ENCODE peak calls at places on chromosomes 11 and 22, in five cellular contexts. A is A549, B is HepG2, Q is GM12878, M is K562. Y is an unnamed sample.
A peak's percentile ranks its signal among the peaks of the same experiment; 100 is the strongest.

GRCh38 chr22:44423556-44423955 is 74.5 kb downstream of the RTL6 start:
- DNase-seq in M (no peak), A (no peak), B (no peak), Q (no peak), Y (no peak)

GRCh38 chr11:35115688-35116030 is 23.3 kb upstream of the CD44 start:
- DNase-seq in B (no peak), M (no peak), Q (no peak), A (no peak), Y (no peak)

GRCh38 chr11:103959279-103959930 is 77.0 kb upstream of the DDI1 start:
- DNase-seq in B (no peak), A (no peak), Q (peak; percentile 83), M (no peak), Y (no peak)

GRCh38 chr11:78927511-78927910 is 352.8 kb upstream of the NARS2 start:
- DNase-seq in M (no peak), A (no peak), B (no peak), Q (no peak), Y (no peak)

GRCh38 chr22:32652609-32653008 is 148.9 kb upstream of the TIMP3 start:
- DNase-seq in A (no peak), B (no peak), M (peak; percentile 8), Q (no peak), Y (no peak)

GRCh38 chr11:70064726-70065317 is 13.3 kb upstream of the ANO1 start:
- DNase-seq in A (no peak), Q (no peak), M (no peak), B (no peak), Y (no peak)

GRCh38 chr11:126102436-126102894 is 39.8 kb upstream of the CDON start:
- DNase-seq in B (peak; percentile 25), A (no peak), M (peak; percentile 39), Q (peak; percentile 16), Y (no peak)

GRCh38 chr11:132111341-132111740 is 740.9 kb downstream of the NTM start:
- DNase-seq in Q (no peak), B (no peak), M (no peak), A (no peak), Y (no peak)

GRCh38 chr11:80103149-80103859 is 662.5 kb upstream of the TENM4 start:
- DNase-seq in Q (no peak), A (no peak), M (no peak), B (peak; percentile 15), Y (no peak)

GRCh38 chr11:96045622-96046456 is 121.9 kb upstream of the MTMR2 start:
- DNase-seq in A (no peak), Q (no peak), M (no peak), B (no peak), Y (peak; percentile 64)

GRCh38 chr11:46900091-46900746 is 18.1 kb downstream of the LRP4 start:
- DNase-seq in M (no peak), Q (no peak), B (no peak), A (no peak), Y (no peak)

GRCh38 chr11:23570828-23571227 is 710.6 kb upstream of the CCDC179 start:
- DNase-seq in Q (no peak), B (no peak), A (no peak), M (no peak), Y (no peak)

GRCh38 chr11:16169946-16170345 is 186.4 kb downstream of the SOX6 start:
- DNase-seq in B (no peak), Q (no peak), M (no peak), A (no peak), Y (no peak)

GRCh38 chr11:101401245-101401644 is 182.6 kb downstream of the TRPC6 start:
- DNase-seq in B (no peak), Q (no peak), A (no peak), M (no peak), Y (no peak)

GRCh38 chr22:24436553-24436952 is 9.2 kb downstream of the ADORA2A start:
- DNase-seq in B (no peak), M (no peak), Q (no peak), A (no peak), Y (no peak)
- TF ChIP-seq ESRRA in B (no peak), M (no peak), Q (no peak), A (no peak), Y (no peak)

GRCh38 chr11:127815316-127815715 is 772.0 kb downstream of the ETS1 start:
- DNase-seq in A (no peak), B (no peak), M (no peak), Q (no peak), Y (no peak)

GRCh38 chr11:127818625-127819024 is 768.7 kb downstream of the ETS1 start:
- DNase-seq in Q (no peak), B (no peak), M (no peak), A (no peak), Y (no peak)

DNA sequence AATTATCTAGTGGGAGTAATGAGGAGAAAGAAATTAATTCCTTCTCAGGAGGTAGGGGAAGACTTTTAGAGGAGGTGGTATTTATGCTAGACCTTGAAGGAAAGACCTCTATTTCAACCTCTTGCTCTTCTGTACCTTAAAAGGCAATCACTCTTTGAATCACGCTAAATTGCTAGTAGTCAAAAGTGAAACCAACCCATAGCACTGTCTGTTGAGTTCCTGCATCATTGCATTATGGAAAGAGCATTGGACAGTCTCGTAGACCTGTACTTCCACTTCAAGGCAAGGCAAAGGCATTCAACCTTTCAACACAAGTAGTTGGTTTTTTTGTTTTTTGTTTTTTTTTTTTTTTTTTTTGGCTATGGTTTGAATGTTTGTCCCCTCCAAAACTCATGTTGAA is 770.4 kb downstream of the ETS1 start:
- DNase-seq in A (no peak), M (no peak), B (no peak), Q (no peak), Y (no peak)
- TF ChIP-seq ESRRA in A (no peak), M (no peak), B (no peak), Q (no peak), Y (no peak)

DNA sequence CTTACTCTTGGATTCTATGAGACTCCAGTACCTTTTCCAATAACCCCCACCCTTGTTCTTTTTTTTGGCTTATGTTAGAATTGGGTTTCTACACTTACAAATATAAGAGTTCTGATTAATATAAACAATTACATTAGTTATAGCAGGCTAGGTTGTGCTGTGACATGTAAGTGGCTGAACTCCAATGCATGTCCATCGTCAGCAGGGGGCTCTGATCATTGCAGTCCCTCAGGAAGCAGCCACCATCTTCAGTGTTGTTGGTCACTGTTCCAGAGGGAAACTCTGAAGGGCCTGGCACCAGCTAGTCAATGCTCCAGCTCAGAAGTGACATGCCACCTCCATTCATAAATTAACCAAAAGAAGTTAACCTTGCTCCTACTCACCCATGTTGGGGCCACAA is 5.6 kb downstream of the LIPT2 start:
- DNase-seq in M (no peak), B (peak; percentile 54), Q (no peak), A (no peak), Y (peak; percentile 26)
- TF ChIP-seq ESRRA in M (no peak), B (no peak), Q (no peak), A (no peak), Y (no peak)

DNA sequence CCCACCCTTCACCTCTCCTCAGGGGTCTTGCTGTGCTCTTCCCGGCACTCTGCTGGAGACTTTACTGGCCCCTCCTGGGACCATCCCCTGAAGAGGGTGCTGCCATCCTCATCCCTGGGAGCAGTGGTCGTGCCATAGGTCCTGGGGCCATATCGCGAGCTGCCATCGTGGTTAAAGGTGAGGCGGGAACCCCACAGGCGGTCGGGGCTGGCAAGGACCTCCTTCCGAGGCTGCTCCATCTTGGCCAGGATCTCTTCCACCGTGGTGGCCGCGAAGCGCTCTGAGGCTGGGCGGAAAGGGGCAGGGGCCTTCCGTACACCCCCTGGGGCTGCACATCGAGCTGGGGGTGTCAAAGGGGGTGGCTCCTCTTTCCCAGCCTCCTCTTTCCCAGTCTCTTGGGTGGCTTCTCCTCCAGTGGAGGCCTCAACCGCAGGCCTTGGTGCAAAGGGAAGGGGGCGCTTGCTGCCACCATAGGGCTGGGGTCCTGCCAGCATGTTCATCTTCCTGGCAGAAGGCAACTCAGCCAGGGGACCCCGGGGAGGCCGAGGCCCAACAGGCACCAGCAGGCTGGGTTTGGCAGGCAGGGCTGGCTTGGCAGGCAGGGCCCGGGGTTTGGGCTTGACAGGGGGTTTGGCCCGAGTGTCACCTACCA is 4.6 kb downstream of the TNKS1BP1 start:
- DNase-seq in B (no peak), M (no peak), A (no peak), Q (no peak), Y (no peak)
- TF ChIP-seq ESRRA in B (no peak), M (no peak), A (no peak), Q (no peak), Y (no peak)

DNA sequence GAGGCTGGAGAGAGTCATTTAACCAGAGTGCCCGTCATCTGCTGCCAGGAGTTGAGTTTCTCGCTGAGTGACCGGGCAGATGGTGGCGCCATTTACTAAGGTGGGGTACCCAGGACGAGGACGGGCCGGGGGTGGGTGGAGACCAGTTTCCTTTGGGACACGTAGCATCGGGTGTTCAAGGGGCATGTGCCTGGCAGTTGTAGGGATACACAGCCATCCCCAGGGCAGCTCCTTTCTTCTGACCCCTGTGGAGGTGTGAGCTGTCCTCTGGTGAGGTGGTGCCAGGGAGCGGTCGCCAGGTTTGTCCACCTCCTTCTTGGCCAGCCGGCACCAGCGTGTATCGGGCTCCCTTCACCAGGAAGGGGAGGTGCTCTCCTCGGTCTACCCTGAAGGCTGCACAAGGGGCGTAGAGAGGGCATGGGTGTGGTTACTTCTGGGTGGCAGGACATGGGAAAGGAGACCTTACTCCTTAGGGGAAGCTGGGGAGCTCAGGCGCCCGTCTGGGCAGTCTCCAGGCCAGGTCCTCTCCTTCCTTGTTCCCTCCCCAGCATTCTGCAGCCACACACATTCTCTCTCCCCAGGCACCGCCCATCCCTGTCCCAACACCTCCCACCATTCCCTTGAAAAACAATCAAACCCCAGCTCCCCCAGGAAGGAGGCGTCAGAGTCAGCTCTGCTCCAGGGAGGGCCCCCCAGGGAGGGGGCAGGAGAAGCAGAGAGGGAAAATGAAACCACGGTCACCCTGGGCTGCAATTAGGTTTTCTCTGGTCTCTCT is 10.3 kb upstream of the MB start:
- DNase-seq in Q (no peak), M (no peak), B (peak; percentile 64), A (peak; percentile 66), Y (peak; percentile 70)
- TF ChIP-seq ESRRA in Q (no peak), M (no peak), B (no peak), A (no peak), Y (no peak)

GRCh38 chr11:121132211-121132976 is 31.4 kb downstream of the TECTA start:
- DNase-seq in B (no peak), M (peak; percentile 13), Q (no peak), A (peak; percentile 15), Y (no peak)
- TF ChIP-seq ESRRA in B (no peak), M (no peak), Q (no peak), A (no peak), Y (no peak)

Y was measured in WTC11.